ENCODE peak calls at places on chromosome 18, in ten cellular contexts. F is Karpas-422; N is kidney; E is uterus; C is Peyer's patch; V is pancreas; L is IMR-90; Z is naive thymus-derived CD4-positive, alpha-beta T cell; G is MM.1S; X is left ventricle myocardium inferior. Q is an unnamed sample. For H3K4me1, the result is how much of the 10 kb centered on the place peaks cover.

GRCh38 chr18:35661483-35662146 is 80.1 kb downstream of the GALNT1 start:
- DNase-seq in C (no peak), G (peak), V (no peak), E (no peak), L (no peak), F (peak), Z (no peak), N (no peak), X (no peak), Q (no peak)

GRCh38 chr18:36265035-36265434 is 32.5 kb upstream of the FHOD3 start:
- DNase-seq in V (no peak), Z (no peak), C (no peak), X (no peak), L (no peak), G (no peak), F (peak), N (no peak), E (no peak), Q (no peak)

GRCh38 chr18:65750421-65751144 is at the start of gene CDH7:
- DNase-seq in C (no peak), V (peak), Z (no peak), L (no peak), X (no peak), N (peak), F (no peak), G (no peak), E (no peak), Q (no peak)

GRCh38 chr18:34971313-34971712 is 69.9 kb upstream of the MAPRE2 start:
- DNase-seq in L (peak), N (no peak), C (no peak), E (no peak), V (no peak), G (no peak), F (no peak), X (no peak), Z (no peak), Q (no peak)

GRCh38 chr18:56085561-56085960 is 497.6 kb upstream of the TCF4 start:
- DNase-seq in V (no peak), G (no peak), X (no peak), C (no peak), Z (no peak), F (no peak), E (peak), N (no peak), L (peak), Q (no peak)

GRCh38 chr18:49168970-49169619 is 218.3 kb upstream of the SMAD7 start:
- DNase-seq in N (no peak), V (no peak), Z (no peak), L (no peak), E (no peak), F (no peak), C (peak), X (no peak), G (peak), Q (no peak)

GRCh38 chr18:38427234-38427633 is 861.6 kb upstream of the CELF4 start:
- DNase-seq in C (no peak), Z (no peak), V (no peak), L (no peak), G (no peak), F (no peak), N (no peak), E (no peak), X (no peak), Q (no peak)

GRCh38 chr18:49020129-49020528 is 69.4 kb upstream of the SMAD7 start:
- DNase-seq in G (no peak), E (no peak), L (no peak), F (no peak), N (peak), V (peak), C (no peak), Z (no peak), X (no peak), Q (no peak)

GRCh38 chr18:56097561-56098095 is 509.6 kb upstream of the TCF4 start:
- DNase-seq in Z (no peak), V (no peak), G (no peak), E (no peak), X (no peak), L (no peak), C (no peak), F (no peak), N (no peak), Q (no peak)

GRCh38 chr18:48290162-48290926 is 118.8 kb downstream of the ZBTB7C start:
- DNase-seq in E (no peak), N (no peak), C (no peak), G (no peak), F (no peak), V (no peak), L (no peak), Z (no peak), X (no peak), Q (peak)

GRCh38 chr18:4058179-4058578 is 396.9 kb downstream of the DLGAP1 start:
- DNase-seq in L (no peak), F (no peak), X (no peak), V (no peak), E (no peak), C (no peak), Z (no peak), G (no peak), N (no peak), Q (no peak)

GRCh38 chr18:42839408-42839807 is 276.1 kb downstream of the RIT2 start:
- DNase-seq in X (no peak), Z (no peak), V (no peak), E (no peak), N (no peak), L (no peak), F (no peak), C (no peak), G (no peak), Q (no peak)

GRCh38 chr18:79645291-79645983 is 34.2 kb upstream of the CTDP1 start:
- DNase-seq in G (peak), C (no peak), N (no peak), F (no peak), Z (no peak), E (no peak), X (no peak), V (peak), L (no peak), Q (no peak)

GRCh38 chr18:53219853-53220252 is 879.9 kb downstream of the DCC start:
- DNase-seq in C (no peak), V (no peak), F (no peak), G (no peak), X (no peak), E (no peak), L (no peak), N (no peak), Z (no peak), Q (no peak)

GRCh38 chr18:48022531-48023330 is 92.3 kb upstream of the SMAD2 start:
- DNase-seq in G (peak), C (peak), V (no peak), L (peak), E (no peak), Z (peak), F (peak), X (no peak), N (no peak), Q (no peak)

GRCh38 chr18:35581555-35582309 is at the start of gene GALNT1:
- DNase-seq in V (peak), F (peak), X (peak), C (peak), L (peak), G (peak), E (peak), N (peak), Z (no peak), Q (peak)

GRCh38 chr18:24263078-24263477 is 124.2 kb downstream of the CABYR start:
- DNase-seq in N (no peak), V (no peak), E (no peak), G (no peak), Z (no peak), L (no peak), F (no peak), C (no peak), X (no peak), Q (no peak)

GRCh38 chr18:24265502-24266064 is 126.7 kb downstream of the CABYR start:
- DNase-seq in Z (no peak), N (no peak), V (no peak), C (no peak), L (no peak), X (no peak), G (no peak), E (no peak), F (no peak), Q (no peak)

GRCh38 chr18:24254071-24254470 is 115.2 kb downstream of the CABYR start:
- DNase-seq in C (no peak), L (no peak), G (no peak), Z (no peak), F (no peak), E (no peak), N (no peak), X (no peak), V (no peak), Q (no peak)

GRCh38 chr18:24262097-24262496 is 123.2 kb downstream of the CABYR start:
- DNase-seq in Z (no peak), N (no peak), V (no peak), G (no peak), F (no peak), X (no peak), L (peak), C (no peak), E (no peak), Q (no peak)

GRCh38 chr18:24259869-24260662 is 121.2 kb downstream of the CABYR start:
- DNase-seq in X (no peak), G (no peak), F (no peak), Z (no peak), V (no peak), N (no peak), E (no peak), L (peak), C (no peak), Q (no peak)
- H3K27ac ChIP-seq in X (no peak), G (no peak), F (no peak), Z (no peak), V (no peak), N (no peak), E (no peak), L (no peak), C (no peak), Q (no peak)

GRCh38 chr18:77069931-77070330 is 62.7 kb downstream of the MBP start:
- DNase-seq in N (no peak), G (no peak), C (no peak), X (no peak), V (no peak), L (no peak), E (peak), F (no peak), Z (no peak), Q (no peak)
- H3K4me1 ChIP-seq in N (under half), G (under half), C (under half), X (half or more), V (under half), L (half or more), E (under half), F (half or more), Z (half or more), Q (half or more)

GRCh38 chr18:13415736-13416135 is 197.2 kb downstream of the LDLRAD4 start:
- DNase-seq in Z (no peak), N (no peak), X (no peak), G (no peak), F (no peak), E (no peak), L (no peak), V (no peak), C (no peak), Q (no peak)
- H3K27ac ChIP-seq in Z (no peak), N (no peak), X (peak), G (no peak), F (no peak), E (no peak), L (no peak), V (no peak), C (peak), Q (peak)

GRCh38 chr18:59835656-59836379 is 64.0 kb upstream of the PMAIP1 start:
- DNase-seq in G (no peak), Z (no peak), L (peak), N (no peak), V (no peak), X (no peak), E (no peak), C (no peak), F (no peak), Q (no peak)

GRCh38 chr18:59834267-59834666 is 65.5 kb upstream of the PMAIP1 start:
- DNase-seq in V (no peak), Z (no peak), N (no peak), C (no peak), F (no peak), E (no peak), G (no peak), L (no peak), X (no peak), Q (no peak)

GRCh38 chr18:59839241-59839640 is 60.6 kb upstream of the PMAIP1 start:
- DNase-seq in V (no peak), L (no peak), F (no peak), X (no peak), Z (no peak), N (no peak), E (no peak), C (no peak), G (no peak), Q (no peak)

GRCh38 chr18:59839931-59840685 is 59.7 kb upstream of the PMAIP1 start:
- DNase-seq in N (no peak), F (no peak), X (no peak), C (no peak), Z (no peak), G (no peak), E (no peak), V (no peak), L (no peak), Q (no peak)

DNA sequence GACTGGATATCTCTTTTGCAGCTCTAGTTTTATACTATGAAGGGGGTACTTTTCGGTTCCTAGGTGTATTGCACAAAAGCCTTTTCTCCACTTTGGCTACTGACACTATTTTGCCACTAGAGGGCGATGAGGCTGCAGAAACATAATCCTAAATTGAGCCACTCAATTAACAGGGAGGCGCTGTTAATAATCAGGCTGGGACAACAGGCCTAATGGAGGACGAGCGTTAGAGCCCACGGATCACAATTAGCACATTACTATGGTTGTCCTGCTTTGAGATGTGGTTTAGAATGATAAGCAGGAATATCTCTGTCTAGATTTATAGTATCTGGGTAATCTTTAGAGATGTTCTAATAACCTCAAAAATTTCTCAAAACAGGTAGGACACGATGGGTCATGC is 62.2 kb upstream of the PMAIP1 start:
- DNase-seq in L (peak), V (no peak), N (no peak), G (peak), E (peak), C (peak), Z (peak), F (peak), X (no peak), Q (no peak)
- H3K4me1 ChIP-seq in L (under half), V (under half), N (under half), G (under half), E (under half), C (under half), Z (under half), F (under half), X (under half), Q (under half)

GRCh38 chr18:77547757-77548156 is 298.1 kb downstream of the GALR1 start:
- DNase-seq in C (no peak), Z (no peak), E (peak), L (no peak), G (no peak), F (no peak), X (peak), V (no peak), N (no peak), Q (peak)
- H3K27ac ChIP-seq in C (no peak), Z (no peak), E (no peak), L (no peak), G (no peak), F (no peak), X (peak), V (no peak), N (no peak), Q (no peak)

GRCh38 chr18:13221821-13222220 is 3.3 kb downstream of the LDLRAD4 start:
- DNase-seq in Z (no peak), F (no peak), G (no peak), L (no peak), V (no peak), X (peak), N (peak), C (peak), E (peak), Q (peak)
- H3K4me1 ChIP-seq in Z (under half), F (under half), G (under half), L (under half), V (under half), X (half or more), N (under half), C (under half), E (under half), Q (under half)

GRCh38 chr18:25282282-25282681 is 69.7 kb downstream of the ZNF521 start:
- DNase-seq in N (peak), L (no peak), G (no peak), F (no peak), X (no peak), V (no peak), E (peak), Z (no peak), C (no peak), Q (no peak)

GRCh38 chr18:25283769-25284168 is 68.2 kb downstream of the ZNF521 start:
- DNase-seq in Z (no peak), C (no peak), G (no peak), L (no peak), F (no peak), V (no peak), N (no peak), X (no peak), E (no peak), Q (no peak)

GRCh38 chr18:25284861-25285574 is 66.9 kb downstream of the ZNF521 start:
- DNase-seq in X (no peak), F (no peak), N (no peak), E (peak), G (no peak), C (no peak), L (peak), Z (no peak), V (no peak), Q (peak)

GRCh38 chr18:25282922-25283703 is 68.9 kb downstream of the ZNF521 start:
- DNase-seq in Z (no peak), L (no peak), G (no peak), E (no peak), F (no peak), N (no peak), C (no peak), X (no peak), V (no peak), Q (no peak)

GRCh38 chr18:25284278-25284677 is 67.7 kb downstream of the ZNF521 start:
- DNase-seq in C (no peak), X (no peak), N (no peak), V (no peak), L (no peak), Z (no peak), F (no peak), G (no peak), E (no peak), Q (no peak)
- H3K27ac ChIP-seq in C (no peak), X (peak), N (no peak), V (no peak), L (no peak), Z (no peak), F (no peak), G (no peak), E (peak), Q (peak)

GRCh38 chr18:11994708-11995444 is 13.6 kb downstream of the IMPA2 start:
- DNase-seq in L (peak), C (no peak), F (no peak), N (peak), V (peak), Z (no peak), E (no peak), X (no peak), G (no peak), Q (no peak)
- H3K4me1 ChIP-seq in L (under half), C (under half), F (under half), N (half or more), V (half or more), Z (under half), E (under half), X (half or more), G (under half), Q (under half)

GRCh38 chr18:57759650-57760049 is 43.5 kb downstream of the ATP8B1 start:
- DNase-seq in G (no peak), E (no peak), V (no peak), L (no peak), N (no peak), X (no peak), C (no peak), Z (no peak), F (no peak), Q (no peak)

GRCh38 chr18:57767259-57768050 is 35.7 kb downstream of the ATP8B1 start:
- DNase-seq in F (no peak), L (no peak), N (no peak), C (no peak), G (no peak), V (no peak), E (no peak), X (no peak), Z (no peak), Q (no peak)

GRCh38 chr18:57764087-57764486 is 39.0 kb downstream of the ATP8B1 start:
- DNase-seq in F (no peak), Z (no peak), L (no peak), V (no peak), N (no peak), E (no peak), X (no peak), G (no peak), C (no peak), Q (no peak)

GRCh38 chr18:57762686-57763085 is 40.4 kb downstream of the ATP8B1 start:
- DNase-seq in C (no peak), G (no peak), N (no peak), F (no peak), Z (no peak), V (no peak), L (no peak), X (no peak), E (no peak), Q (no peak)
- H3K27ac ChIP-seq in C (no peak), G (no peak), N (no peak), F (no peak), Z (no peak), V (no peak), L (no peak), X (no peak), E (no peak), Q (no peak)

Q was measured in heart left ventricle.